ENCODE peak calls at places on chromosomes 6 and 20, in nine cellular contexts. V, A, F, K, M, B, E, Q and N are unnamed samples.

GRCh38 chr20:58294497-58295455 is 14.7 kb upstream of the RAB22A start:
- DNase-seq in F (no peak), K (no peak), Q (no peak), B (no peak), V (no peak), A (no peak), E (no peak), M (no peak), N (no peak)

GRCh38 chr6:167047554-167047953 is 48.4 kb downstream of the CEP43 start:
- DNase-seq in Q (no peak), M (peak), B (no peak), V (no peak), E (no peak), K (peak), A (no peak), F (no peak), N (no peak)

GRCh38 chr6:33162471-33162870 is 29.8 kb downstream of the COL11A2 start:
- DNase-seq in M (no peak), V (no peak), E (no peak), K (no peak), A (no peak), B (no peak), F (no peak), Q (no peak), N (no peak)

GRCh38 chr6:9502991-9503761 is 911.7 kb downstream of the TFAP2A start:
- DNase-seq in F (no peak), M (no peak), K (no peak), E (no peak), B (peak), A (no peak), Q (no peak), V (no peak), N (peak)

GRCh38 chr6:36249010-36249409 is 20.9 kb upstream of the PNPLA1 start:
- DNase-seq in B (peak), Q (no peak), V (no peak), F (no peak), E (no peak), M (no peak), K (no peak), A (peak), N (no peak)

GRCh38 chr6:28263946-28264345 is 3.0 kb upstream of the ZSCAN26 start:
- DNase-seq in E (no peak), B (no peak), K (no peak), Q (no peak), V (no peak), M (no peak), A (peak), F (no peak), N (no peak)

GRCh38 chr6:142728367-142728766 is 216.6 kb downstream of the HIVEP2 start:
- DNase-seq in M (no peak), F (no peak), E (no peak), Q (no peak), A (no peak), B (peak), V (no peak), K (no peak), N (peak)

GRCh38 chr6:139877828-139878405 is 503.5 kb upstream of the CITED2 start:
- DNase-seq in K (no peak), A (no peak), Q (no peak), F (no peak), B (no peak), V (no peak), E (no peak), M (no peak), N (no peak)

GRCh38 chr6:133817460-133818047 is 71.4 kb upstream of the TCF21 start:
- DNase-seq in Q (no peak), E (peak), M (no peak), A (no peak), F (peak), V (no peak), B (no peak), K (peak), N (no peak)

GRCh38 chr6:28643017-28643740 is 117.5 kb downstream of the GPX5 start:
- DNase-seq in M (no peak), V (no peak), Q (no peak), A (peak), F (no peak), K (no peak), B (peak), E (no peak), N (peak)

GRCh38 chr6:128463942-128464341 is 56.5 kb downstream of the PTPRK start:
- DNase-seq in E (no peak), Q (no peak), M (no peak), K (no peak), A (no peak), F (no peak), B (peak), V (no peak), N (peak)

GRCh38 chr20:62732766-62733165 is 24.1 kb downstream of the NTSR1 start:
- DNase-seq in A (no peak), K (no peak), M (no peak), V (no peak), E (no peak), F (no peak), B (no peak), Q (peak), N (no peak)

GRCh38 chr6:107108201-107108890 is 7.0 kb downstream of the BEND3 start:
- DNase-seq in V (no peak), Q (no peak), B (peak), M (no peak), F (no peak), A (no peak), E (no peak), K (no peak), N (peak)

GRCh38 chr6:90008908-90009501 is 114.7 kb downstream of the GJA10 start:
- DNase-seq in A (peak), M (no peak), Q (no peak), F (no peak), B (peak), V (no peak), E (no peak), K (no peak), N (peak)

GRCh38 chr6:104682722-104683643 is 176.7 kb downstream of the HACE1 start:
- DNase-seq in V (no peak), A (peak), E (peak), M (no peak), F (no peak), B (peak), Q (peak), K (peak), N (peak)

GRCh38 chr20:52493177-52493711 is 301.7 kb upstream of the ZFP64 start:
- DNase-seq in K (no peak), V (no peak), E (no peak), B (peak), M (no peak), A (no peak), F (no peak), Q (no peak), N (no peak)

GRCh38 chr6:44054635-44055559 is 72.4 kb downstream of the MRPL14 start:
- DNase-seq in E (no peak), F (no peak), A (peak), B (peak), V (no peak), Q (peak), M (no peak), K (no peak), N (peak)

GRCh38 chr6:125020385-125020784 is 58.1 kb downstream of the RNF217 start:
- DNase-seq in A (peak), V (no peak), M (no peak), K (no peak), Q (no peak), B (peak), F (no peak), E (no peak), N (no peak)

GRCh38 chr6:124131779-124132178 is 328.1 kb downstream of the NKAIN2 start:
- DNase-seq in B (no peak), K (no peak), A (no peak), Q (no peak), F (no peak), E (no peak), M (no peak), V (no peak), N (no peak)

GRCh38 chr6:44100088-44100550 is 27.1 kb downstream of the MRPL14 start:
- DNase-seq in V (no peak), A (peak), Q (no peak), K (no peak), B (peak), M (no peak), F (no peak), E (no peak), N (peak)

GRCh38 chr20:57612916-57613315 is 7.3 kb downstream of the ZBP1 start:
- DNase-seq in Q (peak), M (no peak), B (no peak), F (no peak), A (no peak), V (no peak), E (no peak), K (no peak), N (no peak)

GRCh38 chr6:51585264-51585663 is 502.1 kb downstream of the PKHD1 start:
- DNase-seq in E (no peak), K (no peak), A (no peak), V (no peak), F (no peak), M (no peak), B (no peak), Q (no peak), N (no peak)

GRCh38 chr6:46350714-46351113 is 140.5 kb downstream of the RCAN2 start:
- DNase-seq in Q (no peak), F (no peak), A (no peak), K (no peak), V (no peak), M (no peak), B (no peak), E (no peak), N (no peak)

GRCh38 chr6:21508753-21509152 is 84.8 kb upstream of the SOX4 start:
- DNase-seq in E (no peak), V (no peak), M (no peak), F (no peak), A (no peak), K (no peak), B (no peak), Q (no peak), N (peak)

GRCh38 chr6:139762587-139763031 is 388.2 kb upstream of the CITED2 start:
- DNase-seq in Q (no peak), B (peak), M (no peak), K (no peak), E (no peak), A (peak), V (no peak), F (no peak), N (peak)

GRCh38 chr6:159908535-159908934 is 17.7 kb downstream of the MAS1 start:
- DNase-seq in K (no peak), A (peak), E (no peak), F (no peak), V (no peak), M (no peak), Q (no peak), B (peak), N (peak)

GRCh38 chr6:10314163-10314955 is 100.5 kb downstream of the TFAP2A start:
- DNase-seq in M (no peak), V (no peak), Q (no peak), B (no peak), F (no peak), E (no peak), A (no peak), K (no peak), N (no peak)

GRCh38 chr6:170024940-170025339 is 265.9 kb downstream of the DLL1 start:
- DNase-seq in V (peak), E (no peak), M (peak), B (peak), K (no peak), F (peak), A (peak), Q (no peak), N (peak)

GRCh38 chr20:18288748-18289705 is 700 bp downstream of the ZNF133 start:
- DNase-seq in V (no peak), M (no peak), E (no peak), Q (no peak), B (peak), A (peak), F (peak), K (no peak), N (peak)

GRCh38 chr6:151705994-151706733 is 101.3 kb upstream of the ESR1 start:
- DNase-seq in K (no peak), E (no peak), F (no peak), M (no peak), V (no peak), Q (no peak), A (no peak), B (no peak), N (no peak)

GRCh38 chr6:135962731-135963130 is 111.2 kb downstream of the PDE7B start:
- DNase-seq in B (peak), F (no peak), M (no peak), A (peak), K (no peak), Q (no peak), E (no peak), V (no peak), N (peak)

GRCh38 chr20:4897600-4897999 is 103.7 kb downstream of the SLC23A2 start:
- DNase-seq in E (no peak), A (no peak), Q (no peak), F (no peak), K (no peak), B (no peak), M (no peak), V (no peak), N (no peak)

GRCh38 chr20:35952480-35953410 is 1.6 kb downstream of the SCAND1 start:
- DNase-seq in F (no peak), A (peak), Q (no peak), E (no peak), M (no peak), K (no peak), B (peak), V (no peak), N (peak)

GRCh38 chr6:169229611-169230321 is 23.9 kb downstream of the THBS2 start:
- DNase-seq in K (no peak), B (peak), A (no peak), Q (no peak), V (peak), F (no peak), E (no peak), M (no peak), N (no peak)

GRCh38 chr20:57131077-57131476 is 135.4 kb downstream of the BMP7 start:
- DNase-seq in F (no peak), V (no peak), Q (no peak), A (no peak), K (no peak), E (no peak), B (no peak), M (no peak), N (no peak)

GRCh38 chr6:21554286-21554685 is 39.3 kb upstream of the SOX4 start:
- DNase-seq in M (no peak), E (no peak), K (no peak), Q (no peak), V (no peak), B (no peak), A (no peak), F (no peak), N (no peak)

GRCh38 chr6:52286798-52287432 is 2.4 kb upstream of the MCM3 start:
- DNase-seq in M (peak), B (peak), E (peak), K (peak), Q (no peak), A (peak), F (peak), V (peak), N (peak)

GRCh38 chr20:25437153-25437581 is 29.7 kb downstream of the GINS1 start:
- DNase-seq in E (no peak), M (no peak), B (no peak), F (no peak), A (peak), V (no peak), Q (no peak), K (no peak), N (no peak)

GRCh38 chr20:54002741-54003140 is 67.7 kb downstream of the BCAS1 start:
- DNase-seq in E (no peak), M (no peak), A (no peak), V (no peak), B (no peak), F (no peak), Q (no peak), K (no peak), N (no peak)

GRCh38 chr20:37179671-37180524 is 550 bp upstream of the MROH8 start:
- DNase-seq in B (peak), A (peak), V (no peak), M (no peak), E (no peak), F (no peak), Q (no peak), K (no peak), N (peak)
- TF ChIP-seq CTCF in B (no peak), A (no peak), V (no peak), M (no peak), E (no peak), F (no peak), Q (no peak), K (no peak), N (no peak)

GRCh38 chr6:148811472-148811871 is 64.6 kb downstream of the UST start:
- DNase-seq in M (no peak), K (no peak), F (no peak), B (no peak), E (no peak), V (no peak), A (no peak), Q (no peak), N (no peak)
- TF ChIP-seq CTCF in M (no peak), K (no peak), F (no peak), B (no peak), E (no peak), V (no peak), A (no peak), Q (no peak), N (no peak)

GRCh38 chr20:955111-955510 is 39.0 kb upstream of the ANGPT4 start:
- DNase-seq in Q (no peak), A (no peak), E (no peak), M (no peak), K (no peak), V (no peak), B (no peak), F (no peak), N (no peak)

GRCh38 chr20:951384-952169 is 35.4 kb upstream of the ANGPT4 start:
- DNase-seq in M (no peak), F (no peak), B (no peak), A (no peak), K (no peak), Q (no peak), V (no peak), E (no peak), N (no peak)

GRCh38 chr20:955656-956055 is 39.5 kb upstream of the ANGPT4 start:
- DNase-seq in E (no peak), A (no peak), K (no peak), F (no peak), M (no peak), Q (no peak), V (no peak), B (no peak), N (no peak)

GRCh38 chr20:952196-952795 is 36.2 kb upstream of the ANGPT4 start:
- DNase-seq in K (no peak), B (no peak), V (no peak), F (no peak), Q (no peak), M (no peak), E (no peak), A (no peak), N (no peak)

GRCh38 chr20:953742-954141 is 37.6 kb upstream of the ANGPT4 start:
- DNase-seq in A (no peak), B (peak), V (no peak), E (no peak), M (no peak), K (no peak), Q (no peak), F (no peak), N (peak)
- TF ChIP-seq CTCF in A (peak), B (peak), V (no peak), E (peak), M (peak), K (no peak), Q (no peak), F (no peak), N (peak)

GRCh38 chr6:111668410-111668809 is 62.7 kb upstream of the TRAF3IP2 start:
- DNase-seq in Q (no peak), M (no peak), E (no peak), V (no peak), A (no peak), K (no peak), F (no peak), B (no peak), N (no peak)
- TF ChIP-seq CTCF in Q (no peak), M (no peak), E (peak), V (no peak), A (no peak), K (no peak), F (no peak), B (peak), N (peak)

DNA sequence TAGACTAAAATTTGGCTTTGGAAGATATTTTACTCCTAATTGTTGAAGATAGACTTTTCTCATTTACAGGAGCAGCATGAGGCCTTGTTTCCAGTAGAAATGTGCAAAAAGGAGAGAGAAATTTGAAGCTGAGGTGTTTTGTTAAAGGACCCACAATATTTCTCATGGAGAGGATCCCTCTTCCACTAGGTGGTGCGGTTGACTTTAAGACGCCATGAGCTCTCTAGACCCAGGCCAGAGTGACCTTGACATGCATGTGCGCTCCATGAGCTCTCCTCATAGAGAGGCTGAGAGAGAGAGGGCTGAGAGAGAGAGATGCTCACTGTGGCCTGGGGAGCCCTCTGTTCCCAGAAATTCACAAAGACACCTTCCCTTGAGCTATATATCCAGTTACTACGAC is 861.2 kb upstream of the EYS start:
- DNase-seq in V (no peak), A (no peak), F (no peak), Q (no peak), M (no peak), B (no peak), K (no peak), E (no peak), N (no peak)
- TF ChIP-seq CTCF in V (no peak), A (no peak), F (no peak), Q (no peak), M (no peak), B (no peak), K (no peak), E (no peak), N (no peak)

GRCh38 chr6:91057689-91058088 is 470.8 kb upstream of the MAP3K7 start:
- DNase-seq in A (no peak), F (no peak), V (no peak), Q (no peak), B (no peak), K (no peak), E (no peak), M (no peak), N (no peak)

GRCh38 chr6:91055959-91056358 is 469.1 kb upstream of the MAP3K7 start:
- DNase-seq in F (no peak), K (no peak), V (no peak), M (no peak), A (no peak), Q (no peak), B (no peak), E (no peak), N (no peak)
- TF ChIP-seq CTCF in F (no peak), K (no peak), V (no peak), M (no peak), A (no peak), Q (no peak), B (no peak), E (no peak), N (no peak)

GRCh38 chr20:1178103-1178502 is 6.7 kb downstream of the TMEM74B start:
- DNase-seq in E (no peak), Q (no peak), K (no peak), F (no peak), A (no peak), M (no peak), B (no peak), V (no peak), N (no peak)

GRCh38 chr20:1174787-1175186 is 10.0 kb downstream of the TMEM74B start:
- DNase-seq in E (no peak), M (no peak), F (no peak), K (no peak), Q (no peak), V (no peak), B (no peak), A (no peak), N (no peak)

GRCh38 chr20:1180949-1181348 is 3.8 kb downstream of the TMEM74B start:
- DNase-seq in V (no peak), B (no peak), A (no peak), Q (no peak), K (no peak), E (no peak), M (no peak), F (no peak), N (no peak)

GRCh38 chr20:1178623-1179022 is 6.2 kb downstream of the TMEM74B start:
- DNase-seq in B (no peak), M (no peak), K (no peak), Q (no peak), F (no peak), E (no peak), A (no peak), V (no peak), N (no peak)

DNA sequence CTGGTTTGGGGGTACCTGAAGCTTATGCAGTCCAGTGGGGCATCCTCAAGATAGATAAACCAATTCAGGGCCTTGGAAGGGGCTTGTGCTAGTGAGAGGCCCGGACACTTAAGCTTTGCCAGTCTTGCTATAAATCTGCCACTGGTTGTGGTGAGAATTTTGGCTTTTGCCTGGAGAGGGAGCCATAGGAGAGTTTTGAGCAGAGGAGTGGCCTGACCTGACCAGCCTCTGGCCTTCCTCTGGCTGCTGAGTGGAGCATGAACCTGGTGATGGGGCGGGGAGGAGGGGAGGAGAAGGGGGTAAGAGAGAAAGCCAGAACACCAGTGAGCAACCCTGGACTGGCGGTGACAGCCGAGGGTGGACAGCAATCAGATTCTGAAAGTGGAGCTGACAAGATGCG is 7.1 kb downstream of the TMEM74B start:
- DNase-seq in M (no peak), Q (no peak), A (no peak), F (no peak), V (no peak), E (no peak), K (no peak), B (peak), N (peak)
- TF ChIP-seq CTCF in M (no peak), Q (no peak), A (no peak), F (no peak), V (no peak), E (peak), K (no peak), B (peak), N (no peak)

DNA sequence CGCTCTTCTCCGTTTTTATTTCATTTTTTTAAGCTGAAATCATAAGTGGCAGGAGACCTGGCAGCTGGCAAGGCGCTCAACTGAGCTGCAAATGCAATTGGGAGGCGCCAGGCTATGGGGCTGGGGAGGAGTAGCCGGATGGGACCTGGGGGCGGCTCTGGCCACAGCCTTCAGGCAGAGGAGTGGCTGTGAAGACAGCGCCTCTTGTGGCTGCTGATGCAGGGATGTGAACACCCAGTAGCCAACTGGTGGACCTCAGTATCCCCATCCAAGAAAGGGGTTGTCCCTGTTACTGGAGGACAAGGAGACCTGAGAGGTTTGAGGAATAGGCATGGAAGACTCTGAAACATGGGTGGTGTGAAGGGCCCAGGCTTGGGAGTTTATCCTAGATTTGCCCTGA is 12.6 kb downstream of the KCNK17 start:
- DNase-seq in V (no peak), F (no peak), K (no peak), M (no peak), Q (peak), E (no peak), A (no peak), B (no peak), N (peak)
- TF ChIP-seq CTCF in V (no peak), F (no peak), K (no peak), M (no peak), Q (no peak), E (peak), A (peak), B (peak), N (peak)